ENCODE peak calls at places on chromosomes 12 and 14, in nine cellular contexts. W, T, M, E, A, N, Y, G and F are unnamed samples. For H3K4me1, the result is how much of the 10 kb centered on the place peaks cover.

GRCh38 chr14:105500036-105500725 is 9.1 kb downstream of the TEDC1 start:
- DNase-seq in A (peak), T (no peak), N (no peak), E (no peak), W (no peak), Y (no peak), M (no peak), G (no peak), F (no peak)

GRCh38 chr12:120453977-120454376 is 7.7 kb downstream of the GATC start:
- DNase-seq in N (no peak), E (no peak), Y (no peak), T (no peak), G (no peak), W (peak), A (no peak), M (no peak), F (no peak)

GRCh38 chr14:50210074-50210473 is 21.3 kb downstream of the SOS2 start:
- DNase-seq in M (no peak), N (no peak), G (no peak), Y (no peak), E (no peak), A (no peak), T (no peak), W (no peak), F (no peak)

GRCh38 chr12:80590085-80590484 is 117.3 kb upstream of the MYF6 start:
- DNase-seq in N (no peak), Y (no peak), E (no peak), M (no peak), G (no peak), W (no peak), T (no peak), A (no peak), F (no peak)

GRCh38 chr12:93229494-93230310 is 148.0 kb upstream of the NUDT4 start:
- DNase-seq in A (no peak), G (no peak), T (no peak), W (peak), M (no peak), E (no peak), Y (no peak), N (no peak), F (no peak)

GRCh38 chr12:6735448-6736191 is 11.8 kb downstream of the COPS7A start:
- DNase-seq in G (peak), W (peak), Y (peak), T (no peak), M (peak), A (peak), N (no peak), E (peak), F (no peak)

GRCh38 chr12:7156259-7157197 is 26.4 kb downstream of the CLSTN3 start:
- DNase-seq in G (no peak), T (no peak), A (peak), N (no peak), W (no peak), E (no peak), Y (no peak), M (no peak), F (no peak)

GRCh38 chr12:47361389-47362031 is 281.8 kb upstream of the AMIGO2 start:
- DNase-seq in Y (peak), M (peak), T (no peak), W (peak), E (no peak), G (no peak), N (no peak), A (no peak), F (no peak)

GRCh38 chr14:71533800-71534199 is 398.4 kb upstream of the RGS6 start:
- DNase-seq in N (no peak), T (no peak), M (no peak), G (no peak), W (no peak), Y (no peak), E (no peak), A (no peak), F (no peak)

GRCh38 chr12:11228268-11228879 is 41.1 kb downstream of the PRB3 start:
- DNase-seq in E (peak), G (no peak), A (no peak), M (peak), N (peak), Y (no peak), W (peak), T (no peak), F (no peak)

GRCh38 chr12:88361493-88361892 is 218.8 kb downstream of the KITLG start:
- DNase-seq in N (no peak), W (peak), A (no peak), T (no peak), Y (no peak), E (no peak), G (no peak), M (no peak), F (no peak)

GRCh38 chr14:87005336-87005735 is 987.6 kb downstream of the GALC start:
- DNase-seq in A (no peak), G (no peak), Y (no peak), W (no peak), N (no peak), T (no peak), E (no peak), M (no peak), F (no peak)

GRCh38 chr14:33661071-33661470 is 289.8 kb downstream of the EGLN3 start:
- DNase-seq in Y (no peak), E (no peak), N (no peak), A (no peak), G (no peak), M (no peak), W (no peak), T (no peak), F (no peak)

GRCh38 chr14:102693006-102693755 is 84.1 kb upstream of the TRAF3 start:
- DNase-seq in A (no peak), N (no peak), M (no peak), G (no peak), E (no peak), W (no peak), T (no peak), Y (no peak), F (no peak)

GRCh38 chr14:104796682-104797081 is 1.1 kb upstream of the AKT1 start:
- DNase-seq in Y (no peak), N (no peak), E (no peak), T (no peak), A (no peak), M (no peak), W (no peak), G (no peak), F (no peak)

GRCh38 chr14:60561845-60562746 is 53.1 kb downstream of the SIX6 start:
- DNase-seq in A (peak), M (peak), N (peak), G (no peak), T (no peak), W (peak), Y (peak), E (peak), F (no peak)

GRCh38 chr14:61126083-61126962 is 145.3 kb downstream of the SLC38A6 start:
- DNase-seq in N (no peak), T (no peak), G (no peak), Y (no peak), A (no peak), W (no peak), E (no peak), M (no peak), F (no peak)

GRCh38 chr12:88562846-88563582 is 17.3 kb downstream of the KITLG start:
- DNase-seq in G (no peak), A (no peak), W (no peak), T (no peak), E (no peak), Y (no peak), N (no peak), M (no peak), F (no peak)

GRCh38 chr12:21627924-21628323 is 23.3 kb upstream of the GYS2 start:
- DNase-seq in G (no peak), M (no peak), T (no peak), W (no peak), N (no peak), E (no peak), A (no peak), Y (no peak), F (no peak)

GRCh38 chr12:67456281-67456918 is 187.2 kb downstream of the CAND1 start:
- DNase-seq in G (no peak), A (no peak), W (no peak), Y (peak), T (no peak), N (no peak), M (no peak), E (no peak), F (no peak)

GRCh38 chr12:704516-705242 is 41.4 kb upstream of the NINJ2 start:
- DNase-seq in E (no peak), N (no peak), W (no peak), G (no peak), M (no peak), T (no peak), A (no peak), Y (no peak), F (no peak)

GRCh38 chr12:63319386-63319785 is 168.4 kb upstream of the AVPR1A start:
- DNase-seq in Y (no peak), A (no peak), G (no peak), M (no peak), E (no peak), T (no peak), W (peak), N (no peak), F (no peak)

GRCh38 chr14:73393375-73393774 is 65.0 kb downstream of the NUMB start:
- DNase-seq in A (no peak), Y (no peak), E (no peak), G (no peak), N (no peak), M (no peak), W (no peak), T (no peak), F (no peak)

GRCh38 chr14:106556665-106557289 is 1030.4 kb downstream of the TMEM121 start:
- DNase-seq in A (no peak), Y (no peak), M (peak), T (no peak), W (peak), N (no peak), G (no peak), E (peak), F (no peak)

GRCh38 chr12:67161322-67161918 is 107.7 kb upstream of the CAND1 start:
- DNase-seq in A (no peak), E (peak), Y (peak), N (no peak), W (peak), M (peak), G (no peak), T (no peak), F (no peak)

GRCh38 chr14:61813101-61813596 is 50.9 kb downstream of the SNAPC1 start:
- DNase-seq in G (no peak), E (no peak), M (no peak), N (no peak), T (no peak), W (no peak), Y (no peak), A (no peak), F (no peak)

GRCh38 chr14:52835122-52835903 is 43.9 kb upstream of the GNPNAT1 start:
- DNase-seq in Y (no peak), M (no peak), N (no peak), W (peak), T (no peak), A (no peak), E (no peak), G (no peak), F (no peak)

GRCh38 chr14:106642090-106642489 is 1115.7 kb downstream of the TMEM121 start:
- DNase-seq in M (no peak), T (no peak), W (no peak), A (no peak), N (no peak), Y (no peak), E (no peak), G (no peak), F (peak)

GRCh38 chr12:67910360-67911292 is 78.6 kb upstream of the IFNG-AS1 start:
- DNase-seq in A (no peak), M (no peak), Y (no peak), G (no peak), N (no peak), E (no peak), W (peak), T (no peak), F (no peak)

GRCh38 chr14:61326847-61327246 is 5.5 kb downstream of the PRKCH start:
- DNase-seq in G (peak), M (peak), N (no peak), T (no peak), A (peak), W (no peak), Y (peak), E (peak), F (no peak)

GRCh38 chr12:113021500-113021899 is 35.0 kb upstream of the DTX1 start:
- DNase-seq in T (no peak), M (no peak), E (no peak), W (no peak), G (no peak), N (no peak), Y (no peak), A (no peak), F (no peak)

GRCh38 chr14:93543766-93544165 is 113.0 kb downstream of the UNC79 start:
- DNase-seq in W (peak), E (no peak), M (no peak), G (no peak), A (no peak), Y (no peak), T (no peak), N (no peak), F (no peak)

GRCh38 chr12:56914724-56915123 is 19.5 kb downstream of the SDR9C7 start:
- DNase-seq in W (no peak), A (no peak), N (no peak), E (no peak), Y (no peak), T (no peak), M (no peak), G (no peak), F (no peak)

GRCh38 chr14:99389171-99389826 is 91.4 kb downstream of the SETD3 start:
- DNase-seq in E (peak), M (peak), Y (peak), T (no peak), N (no peak), W (peak), G (no peak), A (no peak), F (no peak)

GRCh38 chr14:35387209-35387608 is 17.3 kb downstream of the NFKBIA start:
- DNase-seq in N (no peak), Y (no peak), W (no peak), E (no peak), G (no peak), A (no peak), M (no peak), T (no peak), F (no peak)

GRCh38 chr14:44846232-44846824 is 115.4 kb downstream of the KLHL28 start:
- DNase-seq in Y (no peak), T (no peak), M (no peak), E (no peak), W (peak), G (no peak), A (no peak), N (peak), F (no peak)

GRCh38 chr14:65179918-65180724 is 77.8 kb upstream of the MAX start:
- DNase-seq in E (peak), G (no peak), M (peak), N (peak), Y (peak), W (peak), A (peak), T (no peak), F (no peak)

GRCh38 chr12:100401660-100402059 is 44.8 kb downstream of the SLC17A8 start:
- DNase-seq in Y (no peak), N (no peak), G (no peak), T (no peak), M (peak), A (no peak), W (peak), E (no peak), F (no peak)

GRCh38 chr14:54567224-54567633 is 301 bp downstream of the SAMD4A start:
- DNase-seq in W (peak), A (no peak), G (no peak), E (peak), N (no peak), M (peak), Y (no peak), T (peak), F (no peak)

GRCh38 chr14:74965770-74966153 is 10.4 kb upstream of the PGF start:
- DNase-seq in Y (no peak), G (no peak), E (no peak), A (peak), N (no peak), M (no peak), W (no peak), T (no peak), F (no peak)
- TF ChIP-seq CTCF in Y (no peak), G (no peak), E (no peak), A (no peak), N (no peak), M (no peak), W (no peak), T (no peak), F (no peak)

DNA sequence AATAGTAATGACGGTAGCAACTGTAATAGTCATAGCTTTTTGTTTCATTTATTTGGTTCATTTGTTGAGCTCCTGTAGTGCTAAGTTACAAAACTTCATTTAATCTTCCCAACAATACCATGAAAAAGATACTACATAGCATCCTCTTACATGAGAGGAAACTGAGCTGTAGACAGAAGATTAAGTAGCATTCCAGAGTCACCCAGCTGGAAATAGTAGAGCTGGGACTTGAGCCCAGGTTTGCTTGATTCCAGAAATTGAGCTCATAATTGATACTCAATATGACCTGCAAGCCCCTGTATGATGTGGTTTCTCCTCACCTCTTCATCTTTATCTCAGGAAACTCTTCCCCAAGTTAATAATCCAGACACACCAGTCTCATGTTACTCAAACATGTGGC is 87.0 kb upstream of the DAAM1 start:
- DNase-seq in E (no peak), Y (no peak), A (no peak), N (no peak), M (no peak), T (no peak), W (no peak), G (no peak), F (no peak)
- TF ChIP-seq EP300 in E (no peak), Y (no peak), A (no peak), N (no peak), M (no peak), T (no peak), W (no peak), G (no peak), F (no peak)

GRCh38 chr12:102470964-102471363 is 9.4 kb downstream of the IGF1 start:
- DNase-seq in T (no peak), G (no peak), Y (no peak), W (no peak), E (no peak), A (no peak), M (no peak), N (no peak), F (no peak)
- H3K4me1 ChIP-seq in T (under half), G (under half), Y (under half), W (under half), E (under half), A (under half), M (under half), N (under half), F (under half)

DNA sequence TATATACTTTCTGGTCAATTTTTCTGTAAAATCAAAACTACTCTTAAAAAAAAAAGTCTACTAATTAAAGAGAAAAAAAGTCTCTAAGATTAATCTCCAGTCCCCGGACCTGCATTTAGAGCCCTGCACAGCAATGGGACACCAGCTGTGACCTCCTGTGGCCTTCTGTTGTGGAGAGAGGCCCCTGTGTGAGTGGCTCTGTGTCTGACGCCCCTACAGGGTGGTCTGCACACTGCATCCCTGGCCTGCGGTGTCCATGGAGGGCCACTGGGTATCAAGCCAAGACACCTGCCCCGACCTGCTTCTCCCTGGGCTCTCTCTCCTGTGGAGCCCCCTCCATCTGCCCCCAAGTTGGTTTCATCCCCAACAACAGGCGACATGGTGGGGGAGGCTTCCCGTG is 248.0 kb upstream of the DIO3 start:
- DNase-seq in A (no peak), E (no peak), T (no peak), W (no peak), N (no peak), G (no peak), M (no peak), Y (no peak), F (peak)
- TF ChIP-seq CTCF in A (no peak), E (no peak), T (no peak), W (no peak), N (no peak), G (no peak), M (no peak), Y (no peak), F (no peak)

DNA sequence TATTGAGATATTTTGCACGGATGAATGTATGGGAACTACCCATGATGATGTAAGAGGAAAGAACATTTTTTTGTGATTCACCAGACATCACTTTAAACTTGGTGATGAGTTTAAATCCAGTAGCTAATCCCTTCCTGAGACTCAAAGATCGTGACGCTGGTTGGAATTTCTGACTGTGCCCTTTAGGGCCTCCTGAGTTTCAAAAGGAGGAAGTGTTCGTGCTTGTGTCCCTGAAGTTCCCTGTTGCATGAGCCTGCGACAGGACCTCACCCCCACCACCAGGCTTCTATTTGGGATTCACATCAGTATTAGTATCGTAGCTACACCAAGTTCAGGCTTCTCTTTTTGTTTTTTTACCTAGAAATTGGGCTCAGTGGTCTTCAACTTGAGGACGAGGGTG is 18.5 kb upstream of the RIN3 start:
- DNase-seq in N (no peak), G (no peak), E (no peak), T (no peak), A (no peak), M (no peak), W (peak), Y (no peak), F (no peak)
- TF ChIP-seq EP300 in N (no peak), G (peak), E (no peak), T (no peak), A (no peak), M (no peak), W (no peak), Y (no peak), F (no peak)

GRCh38 chr14:67965684-67966083 is 146.1 kb downstream of the RAD51B start:
- DNase-seq in A (no peak), N (no peak), Y (no peak), W (no peak), M (no peak), G (no peak), T (no peak), E (no peak), F (no peak)

GRCh38 chr14:67964391-67964812 is 144.8 kb downstream of the RAD51B start:
- DNase-seq in T (no peak), M (no peak), E (no peak), G (no peak), A (no peak), N (no peak), W (peak), Y (no peak), F (no peak)

GRCh38 chr14:67963545-67963944 is 144.0 kb downstream of the RAD51B start:
- DNase-seq in N (no peak), W (no peak), M (no peak), A (no peak), T (no peak), G (no peak), E (no peak), Y (no peak), F (no peak)

GRCh38 chr14:67962215-67962644 is 142.7 kb downstream of the RAD51B start:
- DNase-seq in N (peak), A (no peak), T (no peak), G (no peak), Y (peak), M (no peak), E (no peak), W (no peak), F (no peak)

DNA sequence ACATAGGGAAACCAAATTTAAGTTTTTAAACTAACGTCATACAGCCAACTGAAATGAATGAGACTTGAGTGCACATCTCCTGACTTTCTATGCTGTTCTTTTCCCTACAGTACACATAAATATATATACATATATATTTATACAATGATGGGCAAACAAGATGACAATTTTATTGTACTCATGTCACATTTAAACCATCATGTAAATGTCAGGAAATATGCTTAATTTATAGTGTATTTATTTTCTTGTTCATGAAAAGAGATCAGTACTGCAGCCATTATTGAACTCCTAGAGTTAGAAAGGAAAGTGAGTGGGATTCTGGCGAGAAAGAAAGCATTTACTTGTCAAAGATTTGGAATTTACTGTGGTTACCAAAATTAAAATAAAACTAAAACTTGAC is 144.4 kb downstream of the RAD51B start:
- DNase-seq in G (no peak), E (no peak), Y (no peak), N (no peak), A (no peak), W (no peak), M (no peak), T (no peak), F (no peak)
- H3K4me1 ChIP-seq in G (under half), E (half or more), Y (under half), N (under half), A (under half), W (under half), M (under half), T (under half), F (under half)